ENCODE peak calls at places on chromosomes 6 and 20, in six cellular contexts. C is stimulated activated naive B cell treated with anti-CD40 and anti-IgM and Interleukin-4, amounts not matched to agents 10 μg/mL and 1 μg/mL and 100 μg/mL, for 72 hours; N is ascending aorta; F is NCI-H2029; Y is DMS79 treated with DMSO at 0.1 percent for 48 hours; P is CD8-positive, alpha-beta memory T cell. S is an unnamed sample.

GRCh38 chr6:34543421-34543820 is 12.7 kb downstream of the SPDEF start:
- DNase-seq in C (no peak), N (no peak), F (no peak), Y (no peak), P (no peak), S (no peak)

GRCh38 chr6:7726416-7727149 is 684 bp downstream of the BMP6 start:
- DNase-seq in C (peak), N (no peak), F (no peak), Y (no peak), P (no peak), S (no peak)

GRCh38 chr6:158718431-158719126 is 68.7 kb downstream of the SYTL3 start:
- DNase-seq in C (no peak), N (no peak), F (no peak), Y (no peak), P (no peak), S (no peak)

GRCh38 chr20:33884633-33885032 is 73.5 kb downstream of the CHMP4B start:
- DNase-seq in C (no peak), N (no peak), F (no peak), Y (no peak), P (no peak), S (no peak)

GRCh38 chr20:535958-536357 is 7.6 kb downstream of the CSNK2A1 start:
- DNase-seq in C (no peak), N (no peak), F (no peak), Y (no peak), P (no peak), S (no peak)

GRCh38 chr6:13177617-13178506 is 150.5 kb downstream of the TBC1D7 start:
- DNase-seq in C (no peak), N (no peak), F (peak), Y (no peak), P (no peak), S (no peak)

GRCh38 chr6:34598725-34599124 is 42.6 kb upstream of the SPDEF start:
- DNase-seq in C (no peak), N (no peak), F (no peak), Y (no peak), P (no peak), S (no peak)

GRCh38 chr6:16217156-16217721 is 21.1 kb upstream of the GMPR start:
- DNase-seq in C (no peak), N (peak), F (no peak), Y (no peak), P (no peak), S (no peak)

GRCh38 chr6:25138697-25139051 is 140.5 kb upstream of the CARMIL1 start:
- DNase-seq in C (no peak), N (no peak), F (no peak), Y (peak), P (peak), S (no peak)

GRCh38 chr6:158060447-158061360 is 79.0 kb downstream of the SYNJ2 start:
- DNase-seq in C (no peak), N (peak), F (peak), Y (peak), P (no peak), S (no peak)

GRCh38 chr6:3797231-3798200 is 46.0 kb upstream of the PXDC1 start:
- DNase-seq in C (no peak), N (no peak), F (peak), Y (peak), P (no peak), S (no peak)

GRCh38 chr6:139540276-139540675 is 165.8 kb upstream of the CITED2 start:
- DNase-seq in C (no peak), N (peak), F (no peak), Y (no peak), P (peak), S (peak)

S was measured in T-cell.